ENCODE peak calls at places on chromosomes 12 and 14, in eight cellular contexts. E, T, O, U, A, W, P and H are unnamed samples.
A peak's percentile ranks its signal among the peaks of the same experiment; 100 is the strongest.

GRCh38 chr14:78863143-78863542 is 693.0 kb downstream of the NRXN3 start:
- DNase-seq in E (no peak), T (no peak), O (peak; percentile 25), U (no peak), A (no peak), W (no peak), P (peak; percentile 5), H (no peak)

GRCh38 chr12:64044171-64044570 is 177.9 kb downstream of the KICS2 start:
- DNase-seq in E (no peak), T (no peak), O (no peak), U (no peak), A (no peak), W (no peak), P (no peak), H (no peak)

GRCh38 chr12:124764451-124764850 is 99.2 kb downstream of the SCARB1 start:
- DNase-seq in E (no peak), T (no peak), O (no peak), U (no peak), A (no peak), W (no peak), P (peak; percentile 78), H (no peak)

GRCh38 chr12:321606-322326 is 59.1 kb upstream of the SLC6A13 start:
- DNase-seq in E (no peak), T (no peak), O (no peak), U (no peak), A (no peak), W (no peak), P (no peak), H (no peak)

GRCh38 chr12:74412607-74413230 is 124.9 kb upstream of the ATXN7L3B start:
- DNase-seq in E (no peak), T (no peak), O (no peak), U (no peak), A (no peak), W (peak; percentile 1), P (peak; percentile 2), H (no peak)

GRCh38 chr12:20268121-20268732 is 100.1 kb upstream of the PDE3A start:
- DNase-seq in E (no peak), T (no peak), O (no peak), U (no peak), A (no peak), W (no peak), P (no peak), H (no peak)

GRCh38 chr12:97134495-97134894 is 227.4 kb downstream of the NEDD1 start:
- DNase-seq in E (no peak), T (no peak), O (no peak), U (no peak), A (no peak), W (no peak), P (no peak), H (no peak)

GRCh38 chr12:2543801-2544200 is 251.0 kb upstream of the FKBP4 start:
- DNase-seq in E (no peak), T (no peak), O (no peak), U (no peak), A (no peak), W (no peak), P (no peak), H (no peak)

GRCh38 chr12:120439646-120440247 is 1.8 kb downstream of the COX6A1 start:
- DNase-seq in E (no peak), T (peak; percentile 55), O (peak; percentile 44), U (no peak), A (peak; percentile 74), W (peak; percentile 68), P (peak; percentile 45), H (peak; percentile 71)

GRCh38 chr14:75170797-75171196 is 5.6 kb downstream of the TMED10 start:
- DNase-seq in E (no peak), T (no peak), O (no peak), U (no peak), A (no peak), W (no peak), P (no peak), H (no peak)

GRCh38 chr14:68141531-68142088 is 322.0 kb downstream of the RAD51B start:
- DNase-seq in E (no peak), T (no peak), O (no peak), U (no peak), A (no peak), W (no peak), P (no peak), H (no peak)

GRCh38 chr12:25130741-25131188 is 64.2 kb downstream of the DNAI7 start:
- DNase-seq in E (no peak), T (no peak), O (no peak), U (no peak), A (no peak), W (peak; percentile 42), P (no peak), H (peak; percentile 39)

GRCh38 chr14:64745511-64746041 is 41.4 kb downstream of the PLEKHG3 start:
- DNase-seq in E (no peak), T (no peak), O (no peak), U (no peak), A (no peak), W (no peak), P (no peak), H (no peak)

GRCh38 chr12:108214486-108214885 is 85.4 kb downstream of the WSCD2 start:
- DNase-seq in E (no peak), T (peak; percentile 27), O (no peak), U (no peak), A (no peak), W (no peak), P (no peak), H (no peak)

GRCh38 chr12:120156315-120157259 is 37.9 kb downstream of the GCN1 start:
- DNase-seq in E (no peak), T (no peak), O (no peak), U (no peak), A (no peak), W (no peak), P (no peak), H (no peak)

GRCh38 chr14:60757617-60758016 is 23.1 kb downstream of the MNAT1 start:
- DNase-seq in E (no peak), T (no peak), O (no peak), U (no peak), A (no peak), W (no peak), P (peak; percentile 33), H (no peak)

GRCh38 chr12:111057726-111058125 is 137.3 kb upstream of the MYL2 start:
- DNase-seq in E (no peak), T (no peak), O (no peak), U (no peak), A (no peak), W (no peak), P (no peak), H (no peak)

GRCh38 chr12:111055181-111055880 is 135.0 kb upstream of the MYL2 start:
- DNase-seq in E (no peak), T (no peak), O (no peak), U (no peak), A (no peak), W (no peak), P (no peak), H (no peak)

DNA sequence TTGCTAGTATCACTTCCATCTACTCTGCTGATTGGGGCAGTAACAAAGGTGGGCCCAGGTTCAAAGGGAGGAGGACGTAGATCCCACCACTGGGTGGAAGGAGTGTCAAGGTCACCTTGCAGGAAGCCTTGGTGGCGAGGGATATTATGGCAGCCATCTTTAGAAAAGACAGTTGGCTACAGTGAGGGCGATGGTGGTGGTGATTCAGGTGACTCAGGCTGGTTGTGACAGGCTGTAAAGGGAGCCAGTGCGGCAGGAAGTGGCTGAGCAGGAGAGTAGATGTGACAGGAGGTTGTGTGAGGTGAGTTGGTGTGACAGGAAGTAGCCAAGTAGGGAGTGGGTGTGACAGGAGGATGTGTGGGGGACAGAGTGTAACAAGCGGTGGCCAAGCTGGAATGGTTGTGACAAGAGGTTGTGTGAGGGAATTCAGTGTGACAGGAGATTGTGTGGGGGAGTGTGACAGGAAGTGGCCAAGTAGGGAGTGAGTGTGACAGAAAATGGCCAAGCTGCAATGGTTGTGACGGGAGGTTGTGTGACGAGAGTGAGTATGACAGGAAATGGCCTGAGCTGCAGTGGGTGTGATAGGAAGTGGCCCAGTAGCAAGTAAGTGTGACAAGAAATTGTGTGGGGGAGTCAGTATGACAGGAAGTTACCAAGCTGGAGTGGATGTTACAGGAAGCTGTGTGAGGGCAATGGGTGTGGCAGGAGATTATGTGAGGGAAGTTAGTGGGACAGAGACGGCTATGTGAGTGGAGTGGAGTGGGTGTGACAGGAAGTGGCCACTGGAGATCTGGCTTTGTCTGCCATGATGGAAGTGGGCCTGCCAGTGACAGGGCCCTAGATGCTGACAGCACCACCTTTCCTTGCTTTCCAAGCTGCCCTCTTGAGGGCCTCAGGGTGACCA is 136.5 kb upstream of the MYL2 start:
- DNase-seq in E (peak; percentile 16), T (no peak), O (no peak), U (no peak), A (peak; percentile 62), W (peak; percentile 68), P (no peak), H (peak; percentile 61)
- H3K4me3 ChIP-seq in E (no peak overlapping the region), T (no peak overlapping the region), O (no peak overlapping the region), U (no peak overlapping the region), A (no peak overlapping the region), W (peak overlapping the region; percentile 17), P (no peak overlapping the region), H (peak overlapping the region; percentile 25)

GRCh38 chr14:24432259-24433131 is 2.7 kb downstream of the KHNYN start:
- DNase-seq in E (peak; percentile 15), T (no peak), O (peak; percentile 51), U (no peak), A (no peak), W (no peak), P (no peak), H (no peak)
- H3K4me3 ChIP-seq in E (no peak overlapping the region), T (peak overlapping the region; percentile 91), O (no peak overlapping the region), U (no peak overlapping the region), A (no peak overlapping the region), W (no peak overlapping the region), P (peak overlapping the region; percentile 61), H (no peak overlapping the region)

DNA sequence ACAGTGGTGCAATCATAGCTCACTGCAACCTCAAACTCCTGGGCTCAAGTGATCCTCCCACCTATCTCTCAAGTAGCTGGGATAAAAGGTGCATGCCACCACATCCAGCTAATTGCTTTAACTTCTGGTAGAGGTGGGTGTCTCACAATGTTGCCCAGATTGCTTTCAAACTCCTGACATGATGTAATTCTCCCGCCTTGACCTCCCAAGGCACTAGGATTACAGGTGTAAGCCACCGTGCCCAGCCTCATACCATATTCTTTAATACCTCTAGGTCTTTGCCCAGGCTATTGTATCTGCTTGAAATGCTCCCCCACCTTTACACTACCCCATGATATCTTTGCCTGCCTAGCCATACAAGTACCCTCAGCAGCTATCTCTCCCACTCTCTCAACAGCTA is 11.3 kb downstream of the R3HDM2 start:
- DNase-seq in E (no peak), T (no peak), O (no peak), U (no peak), A (no peak), W (no peak), P (no peak), H (no peak)
- H3K4me3 ChIP-seq in E (no peak overlapping the region), T (no peak overlapping the region), O (no peak overlapping the region), U (no peak overlapping the region), A (no peak overlapping the region), W (no peak overlapping the region), P (no peak overlapping the region), H (no peak overlapping the region)

DNA sequence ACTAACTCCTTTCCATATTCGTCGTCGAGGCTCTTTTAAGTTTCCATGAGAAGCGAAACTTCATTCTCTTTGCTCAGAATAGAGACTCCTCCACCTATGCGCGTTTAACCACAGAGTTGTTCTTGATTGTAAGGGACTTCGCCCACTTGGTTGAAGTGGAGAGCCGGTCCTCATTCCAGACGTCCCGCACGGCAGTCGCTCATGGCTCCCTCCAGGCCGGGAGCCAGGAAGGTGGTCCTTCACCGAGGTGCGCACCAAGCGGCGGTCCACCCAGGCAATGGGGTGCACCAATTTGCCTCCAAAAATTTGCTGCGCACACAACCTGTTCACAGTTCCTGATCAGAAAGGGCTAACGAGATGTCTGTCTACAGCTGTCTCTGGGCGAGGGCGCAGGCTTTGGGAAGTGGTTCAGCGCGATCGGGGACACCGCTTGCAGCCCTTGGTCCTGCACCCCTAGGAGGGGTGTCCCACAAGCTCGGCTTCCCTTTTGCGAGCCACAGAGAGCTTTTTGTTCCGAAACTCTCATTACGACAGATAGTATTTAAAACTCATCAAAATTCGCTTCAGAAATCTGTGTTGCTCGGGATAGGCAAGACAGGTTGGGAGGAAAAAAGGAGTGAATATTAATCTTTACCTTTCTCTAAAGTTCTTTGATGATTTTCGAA is 6.5 kb upstream of the ALX1 start:
- DNase-seq in E (no peak), T (no peak), O (peak; percentile 12), U (no peak), A (no peak), W (no peak), P (no peak), H (no peak)
- H3K4me3 ChIP-seq in E (no peak overlapping the region), T (no peak overlapping the region), O (no peak overlapping the region), U (no peak overlapping the region), A (no peak overlapping the region), W (no peak overlapping the region), P (no peak overlapping the region), H (no peak overlapping the region)